ENCODE peak calls at places on chromosomes 2 and 18, in ten cellular contexts. W is transverse colon, K is heart left ventricle, C is sigmoid colon, J is tibial nerve, U is IMR-90, Z is H1, G is A549, H is suprapubic skin, F is stomach. P is an unnamed sample.

GRCh38 chr2:56364902-56365301 is 181.1 kb downstream of the CCDC85A start:
- DNase-seq in H (no peak), C (no peak), Z (no peak), J (no peak), K (no peak), W (no peak), F (no peak), U (no peak), G (no peak), P (no peak)

GRCh38 chr2:124647245-124647644 is 622.2 kb downstream of the CNTNAP5 start:
- DNase-seq in U (no peak), J (no peak), H (no peak), C (no peak), G (no peak), F (no peak), Z (no peak), W (no peak), K (no peak), P (no peak)

GRCh38 chr2:20185176-20186022 is 39.5 kb downstream of the SDC1 start:
- DNase-seq in F (no peak), W (no peak), U (peak), G (no peak), C (no peak), K (no peak), H (no peak), J (no peak), Z (no peak), P (no peak)

GRCh38 chr2:230520875-230521155 is 104.8 kb downstream of the SP100 start:
- DNase-seq in H (no peak), U (peak), W (no peak), Z (no peak), K (no peak), F (no peak), C (no peak), G (peak), J (no peak), P (no peak)

GRCh38 chr18:79200546-79201268 is 131.5 kb downstream of the ATP9B start:
- DNase-seq in K (peak), H (peak), F (no peak), U (peak), C (peak), G (no peak), W (peak), Z (peak), J (no peak), P (peak)

GRCh38 chr2:28251337-28251736 is 141.3 kb upstream of the FOSL2 start:
- DNase-seq in G (no peak), C (no peak), U (no peak), H (no peak), F (no peak), W (no peak), K (no peak), J (no peak), Z (no peak), P (no peak)

GRCh38 chr2:47056875-47057731 is 98.0 kb downstream of the STPG4 start:
- DNase-seq in J (no peak), H (no peak), W (peak), C (peak), Z (no peak), G (no peak), U (no peak), K (peak), F (no peak), P (no peak)

GRCh38 chr2:189578272-189578671 is 2.3 kb downstream of the SLC40A1 start:
- DNase-seq in H (no peak), Z (no peak), U (no peak), J (no peak), F (no peak), G (no peak), K (no peak), W (no peak), C (no peak), P (peak)

GRCh38 chr18:73774836-73775509 is 372.7 kb downstream of the FBXO15 start:
- DNase-seq in Z (no peak), J (no peak), U (no peak), K (peak), H (no peak), G (peak), C (no peak), W (no peak), F (no peak), P (no peak)

GRCh38 chr2:236719192-236719635 is 149.6 kb downstream of the ACKR3 start:
- DNase-seq in H (no peak), F (no peak), W (no peak), G (no peak), K (no peak), C (no peak), Z (no peak), U (no peak), J (no peak), P (no peak)

GRCh38 chr2:14530506-14530905 is 102.0 kb upstream of the LRATD1 start:
- DNase-seq in C (no peak), Z (no peak), K (no peak), U (peak), W (no peak), H (no peak), F (no peak), J (no peak), G (no peak), P (no peak)

GRCh38 chr18:27007880-27008279 is 142.4 kb upstream of the AQP4 start:
- DNase-seq in J (no peak), K (no peak), F (no peak), C (no peak), U (no peak), Z (no peak), W (no peak), H (no peak), G (no peak), P (no peak)

GRCh38 chr2:120674246-120675170 is 61.2 kb upstream of the GLI2 start:
- DNase-seq in H (peak), G (no peak), W (no peak), K (no peak), Z (no peak), J (no peak), U (no peak), F (peak), C (peak), P (no peak)

GRCh38 chr2:189751080-189751658 is 11.4 kb downstream of the OSGEPL1 start:
- DNase-seq in C (no peak), F (peak), G (peak), W (peak), Z (no peak), K (no peak), U (peak), J (no peak), H (no peak), P (peak)

GRCh38 chr2:72198532-72199241 is 51.0 kb upstream of the CYP26B1 start:
- DNase-seq in H (no peak), J (no peak), C (no peak), Z (no peak), K (no peak), F (no peak), U (peak), W (no peak), G (peak), P (no peak)

GRCh38 chr18:22230403-22231042 is 61.1 kb downstream of the GATA6 start:
- DNase-seq in H (no peak), K (no peak), C (no peak), F (no peak), J (no peak), W (no peak), U (peak), G (no peak), Z (no peak), P (no peak)

GRCh38 chr2:227035678-227036077 is 128.3 kb downstream of the COL4A4 start:
- DNase-seq in U (no peak), C (no peak), K (no peak), H (no peak), Z (no peak), G (no peak), W (no peak), J (no peak), F (no peak), P (no peak)

GRCh38 chr2:100733344-100734187 is 86.4 kb upstream of the NPAS2 start:
- DNase-seq in Z (no peak), W (no peak), F (no peak), K (no peak), U (peak), C (no peak), J (no peak), G (no peak), H (peak), P (no peak)

GRCh38 chr2:133044556-133044955 is 374.6 kb upstream of the LYPD1 start:
- DNase-seq in Z (no peak), W (no peak), G (no peak), U (no peak), C (no peak), H (no peak), J (no peak), K (no peak), F (no peak), P (no peak)

GRCh38 chr2:219289537-219290361 is 10.6 kb downstream of the DNAJB2 start:
- DNase-seq in F (no peak), U (peak), J (peak), G (no peak), K (peak), H (peak), W (peak), Z (no peak), C (peak), P (peak)

GRCh38 chr2:8098952-8099582 is 582.8 kb upstream of the ID2 start:
- DNase-seq in K (no peak), G (no peak), F (no peak), C (peak), J (no peak), U (no peak), H (no peak), Z (no peak), W (no peak), P (no peak)

GRCh38 chr2:129823044-129823443 is 156.4 kb upstream of the RAB6C start:
- DNase-seq in G (no peak), F (no peak), K (no peak), C (no peak), H (no peak), Z (no peak), W (no peak), J (no peak), U (no peak), P (no peak)

GRCh38 chr18:74963820-74964446 is 245.0 kb downstream of the PTGR3 start:
- DNase-seq in G (no peak), J (no peak), H (no peak), K (peak), F (peak), W (peak), C (no peak), U (peak), Z (peak), P (peak)

GRCh38 chr2:19569300-19569791 is 210.9 kb upstream of the OSR1 start:
- DNase-seq in H (no peak), K (no peak), U (peak), F (no peak), W (no peak), Z (no peak), J (no peak), G (peak), C (no peak), P (no peak)

GRCh38 chr2:229795058-229795457 is 80.7 kb upstream of the DNER start:
- DNase-seq in C (no peak), H (no peak), Z (no peak), G (no peak), F (no peak), W (no peak), K (no peak), J (no peak), U (no peak), P (no peak)

GRCh38 chr2:219868635-219869034 is 241.2 kb downstream of the SLC4A3 start:
- DNase-seq in Z (no peak), C (no peak), H (no peak), F (no peak), G (no peak), J (no peak), K (no peak), U (no peak), W (no peak), P (no peak)

GRCh38 chr2:123073371-123073770 is 951.7 kb upstream of the CNTNAP5 start:
- DNase-seq in C (no peak), G (no peak), W (no peak), F (no peak), K (no peak), J (no peak), Z (no peak), U (no peak), H (no peak), P (no peak)

GRCh38 chr2:30267576-30267975 is 36.2 kb downstream of the LBH start:
- DNase-seq in F (no peak), K (no peak), G (no peak), U (no peak), Z (no peak), J (no peak), W (no peak), C (no peak), H (no peak), P (no peak)

GRCh38 chr2:75221872-75222271 is 22.6 kb upstream of the TACR1 start:
- DNase-seq in W (no peak), Z (no peak), U (peak), K (no peak), G (no peak), J (no peak), H (no peak), C (no peak), F (no peak), P (no peak)

GRCh38 chr2:121689356-121689755 is 40.1 kb upstream of the CLASP1 start:
- DNase-seq in G (peak), U (peak), C (peak), K (peak), W (no peak), F (peak), Z (no peak), J (no peak), H (no peak), P (peak)

GRCh38 chr2:2828774-2829368 is 497.8 kb upstream of the MYT1L start:
- DNase-seq in Z (no peak), H (no peak), G (no peak), W (no peak), F (peak), U (no peak), J (no peak), C (no peak), K (no peak), P (no peak)

GRCh38 chr2:44952143-44952805 is 10.8 kb downstream of the SIX3 start:
- DNase-seq in F (peak), J (no peak), K (no peak), Z (no peak), W (peak), H (no peak), U (peak), C (no peak), G (peak), P (peak)

GRCh38 chr2:165952600-165953210 is 871 bp downstream of the TTC21B start:
- DNase-seq in U (peak), F (no peak), K (no peak), Z (no peak), J (no peak), C (no peak), G (no peak), H (no peak), W (no peak), P (peak)

GRCh38 chr18:36153203-36153602 is 23.5 kb downstream of the ELP2 start:
- DNase-seq in J (no peak), W (no peak), Z (no peak), U (peak), G (no peak), F (no peak), C (no peak), H (no peak), K (no peak), P (no peak)

GRCh38 chr18:12307871-12308385 is at the start of gene TUBB6:
- DNase-seq in J (peak), G (peak), F (peak), C (peak), Z (no peak), H (peak), U (peak), K (peak), W (peak), P (peak)
- TF ChIP-seq POLR2A in J (peak), G (peak), F (no peak), C (no peak), Z (peak), H (no peak), U (peak), K (peak), W (peak), P (no peak)

GRCh38 chr2:207529330-207530159 is at the start of gene CREB1:
- DNase-seq in H (peak), G (peak), U (peak), K (peak), Z (peak), J (peak), W (peak), F (peak), C (peak), P (peak)
- TF ChIP-seq POLR2A in H (peak), G (peak), U (peak), K (peak), Z (peak), J (peak), W (peak), F (peak), C (peak), P (peak)

DNA sequence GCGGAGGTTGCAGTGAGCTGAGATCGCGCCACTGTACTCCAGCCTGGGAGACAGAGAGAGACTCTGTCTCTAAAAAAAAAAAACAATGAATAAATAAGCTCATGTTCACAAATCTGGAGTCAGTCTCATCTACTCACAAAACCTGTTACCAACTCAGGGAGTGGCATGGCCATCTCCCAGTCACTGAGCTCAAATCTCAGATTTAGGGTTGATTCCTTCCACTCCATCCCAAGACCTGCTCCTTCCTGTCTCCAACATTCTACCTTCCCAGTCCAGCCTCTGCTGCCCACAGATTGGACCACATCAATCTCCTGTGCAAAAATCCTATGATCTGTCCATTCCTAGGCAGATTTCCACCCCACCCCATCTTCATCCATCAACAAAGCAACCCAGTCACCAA is 1.6 kb downstream of the STAT1 start:
- DNase-seq in J (no peak), F (no peak), H (no peak), C (no peak), U (no peak), W (no peak), G (no peak), K (no peak), Z (no peak), P (no peak)
- TF ChIP-seq POLR2A in J (no peak), F (no peak), H (no peak), C (no peak), U (no peak), W (no peak), G (no peak), K (no peak), Z (no peak), P (no peak)

DNA sequence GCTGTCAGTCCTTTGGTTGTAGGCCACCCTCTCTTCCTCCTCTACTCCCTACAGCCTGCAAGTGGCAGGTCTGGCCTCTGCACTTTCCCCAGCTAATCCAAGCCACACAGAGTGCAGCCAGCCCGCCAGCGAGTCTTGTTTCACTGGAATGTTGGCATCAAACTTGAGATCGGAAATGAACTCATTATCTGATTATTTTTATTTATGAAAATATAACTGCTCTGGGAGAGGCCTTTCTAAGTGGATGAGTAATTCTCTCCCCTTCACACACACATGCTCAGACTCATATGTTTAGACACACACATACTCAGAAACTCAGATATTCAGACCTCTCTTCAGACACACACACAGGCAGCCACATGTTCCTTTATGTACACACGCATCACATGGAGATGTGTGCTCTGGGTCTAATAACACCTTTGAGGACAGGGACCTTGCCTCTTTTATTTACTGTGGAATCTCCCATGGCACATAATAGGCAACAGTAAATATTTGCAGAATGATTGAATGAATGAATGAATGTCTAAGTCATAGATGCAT is 151.3 kb downstream of the ZFP36L2 start:
- DNase-seq in C (peak), W (peak), K (peak), H (peak), G (no peak), Z (no peak), F (peak), J (peak), U (peak), P (no peak)
- TF ChIP-seq POLR2A in C (no peak), W (peak), K (no peak), H (no peak), G (no peak), Z (no peak), F (no peak), J (peak), U (no peak), P (no peak)

GRCh38 chr18:31675404-31675803 is 9.0 kb downstream of the B4GALT6 start:
- DNase-seq in W (no peak), F (no peak), H (no peak), K (no peak), J (no peak), U (no peak), C (no peak), Z (no peak), G (no peak), P (no peak)
- TF ChIP-seq POLR2A in W (no peak), F (no peak), H (no peak), K (no peak), J (no peak), U (no peak), C (no peak), Z (no peak), G (no peak), P (no peak)

P was measured in erythroblast.